ENCODE peak calls at places on chromosome 17, in eight cellular contexts. T is AG10803; E is hypothalamus; F is NCI-H69; M is left kidney; Q is heart right ventricle; V is NCI-H748 treated with DMSO at 0.1 percent for 48 hours; P is activated gamma-delta T cell treated with anti-CD3 and anti-CD28 coated beads, Interleukin-2, amount 50 U/mL, for 16 hours. Z is an unnamed sample.

GRCh38 chr17:45425125-45425983 is 7.3 kb downstream of the ARHGAP27 start:
- DNase-seq in T (peak; percentile 29), E (no peak), F (peak; percentile 93), M (peak; percentile 93), Q (peak; percentile 58), V (peak; percentile 39), P (no peak), Z (peak; percentile 85)

GRCh38 chr17:82020874-82021727 is 1.6 kb downstream of the CENPX start:
- DNase-seq in T (peak; percentile 77), E (peak; percentile 31), F (peak; percentile 59), M (peak; percentile 91), Q (peak; percentile 62), V (peak; percentile 7), P (no peak), Z (peak; percentile 57)

GRCh38 chr17:62778990-62779681 is 29.0 kb downstream of the MARCHF10 start:
- DNase-seq in T (peak; percentile 96), E (no peak), F (peak; percentile 95), M (peak; percentile 86), Q (no peak), V (no peak), P (no peak), Z (peak; percentile 95)

GRCh38 chr17:9878791-9879525 is 26.1 kb downstream of the RCVRN start:
- DNase-seq in T (peak; percentile 64), E (no peak), F (no peak), M (no peak), Q (no peak), V (no peak), P (no peak), Z (no peak)

GRCh38 chr17:71628306-71628705 is 492.5 kb upstream of the SOX9 start:
- DNase-seq in T (no peak), E (no peak), F (no peak), M (no peak), Q (no peak), V (no peak), P (no peak), Z (no peak)

GRCh38 chr17:60554377-60554788 is 28.3 kb upstream of the APPBP2 start:
- DNase-seq in T (peak; percentile 98), E (no peak), F (peak; percentile 32), M (no peak), Q (no peak), V (no peak), P (no peak), Z (peak; percentile 97)

GRCh38 chr17:63983326-63983725 is 10.6 kb upstream of the SCN4A start:
- DNase-seq in T (no peak), E (no peak), F (no peak), M (no peak), Q (peak; percentile 75), V (no peak), P (no peak), Z (no peak)

GRCh38 chr17:17366941-17367885 is 64.0 kb downstream of the NT5M start:
- DNase-seq in T (no peak), E (no peak), F (no peak), M (peak; percentile 80), Q (no peak), V (no peak), P (no peak), Z (peak; percentile 26)

GRCh38 chr17:51166987-51167931 is 1.0 kb downstream of the NME2 start:
- DNase-seq in T (peak; percentile 20), E (peak; percentile 16), F (peak; percentile 78), M (peak; percentile 80), Q (peak; percentile 16), V (peak; percentile 27), P (peak; percentile 54), Z (no peak)

GRCh38 chr17:72038427-72038826 is 82.4 kb upstream of the SOX9 start:
- DNase-seq in T (no peak), E (no peak), F (no peak), M (no peak), Q (no peak), V (no peak), P (no peak), Z (no peak)

GRCh38 chr17:56943505-56944125 is 17.2 kb downstream of the COIL start:
- DNase-seq in T (no peak), E (no peak), F (no peak), M (no peak), Q (no peak), V (no peak), P (no peak), Z (no peak)

GRCh38 chr17:66730497-66730923 is 104.4 kb upstream of the CACNG5 start:
- DNase-seq in T (no peak), E (no peak), F (no peak), M (no peak), Q (no peak), V (no peak), P (no peak), Z (no peak)

GRCh38 chr17:48294989-48295892 is 134.8 kb downstream of the SKAP1 start:
- DNase-seq in T (no peak), E (no peak), F (peak; percentile 58), M (no peak), Q (no peak), V (no peak), P (no peak), Z (peak; percentile 28)

GRCh38 chr17:40778466-40778865 is 3.9 kb downstream of the KRT27 start:
- DNase-seq in T (no peak), E (no peak), F (peak; percentile 10), M (no peak), Q (no peak), V (no peak), P (no peak), Z (no peak)

GRCh38 chr17:70208080-70208794 is 38.9 kb downstream of the KCNJ2 start:
- DNase-seq in T (no peak), E (no peak), F (no peak), M (peak; percentile 24), Q (no peak), V (no peak), P (no peak), Z (no peak)

GRCh38 chr17:48732688-48733629 is 4.4 kb upstream of the HOXB13 start:
- DNase-seq in T (no peak), E (no peak), F (no peak), M (no peak), Q (no peak), V (no peak), P (no peak), Z (no peak)

GRCh38 chr17:67211742-67212141 is 33.3 kb downstream of the HELZ start:
- DNase-seq in T (peak; percentile 76), E (no peak), F (no peak), M (no peak), Q (no peak), V (no peak), P (no peak), Z (peak; percentile 90)

Z was measured in amniotic epithelial cell.